ENCODE peak calls at places on chromosomes 11 and 22, in five cellular contexts. J is AG09319, G is cardiac muscle cell, W is fibroblast of mammary gland, R is epithelial cell of esophagus. X is an unnamed sample.

GRCh38 chr11:74257934-74258553 is 53.4 kb downstream of the P4HA3 start:
- DNase-seq in J (no peak), G (peak; percentile 13), W (peak; percentile 74), R (peak; percentile 55), X (no peak)

GRCh38 chr11:114348200-114349191 is 51.8 kb downstream of the C11orf71 start:
- DNase-seq in J (peak; percentile 42), G (peak; percentile 76), W (peak; percentile 77), R (peak; percentile 82), X (peak; percentile 59)

GRCh38 chr11:95434489-95435057 is 203.6 kb upstream of the SESN3 start:
- DNase-seq in J (no peak), G (no peak), W (no peak), R (no peak), X (no peak)

GRCh38 chr11:32309541-32310217 is 125.7 kb downstream of the WT1 start:
- DNase-seq in J (no peak), G (no peak), W (peak; percentile 26), R (peak; percentile 9), X (no peak)

GRCh38 chr11:44955019-44955738 is 4.5 kb upstream of the TP53I11 start:
- DNase-seq in J (peak; percentile 62), G (no peak), W (peak; percentile 85), R (peak; percentile 50), X (peak; percentile 73)

GRCh38 chr22:41815716-41816115 is 15.2 kb downstream of the CCDC134 start:
- DNase-seq in J (no peak), G (no peak), W (no peak), R (no peak), X (no peak)

GRCh38 chr11:32839308-32839707 is 9.6 kb downstream of the PRRG4 start:
- DNase-seq in J (no peak), G (no peak), W (no peak), R (peak; percentile 48), X (no peak)

GRCh38 chr11:46330154-46330886 is 16.9 kb upstream of the DGKZ start:
- DNase-seq in J (no peak), G (no peak), W (no peak), R (no peak), X (no peak)

GRCh38 chr11:613369-613968 is 2.3 kb downstream of the IRF7 start:
- DNase-seq in J (no peak), G (peak; percentile 80), W (peak; percentile 34), R (peak; percentile 86), X (peak; percentile 66)

GRCh38 chr11:57513911-57514537 is 1.5 kb downstream of the SLC43A1 start:
- DNase-seq in J (no peak), G (peak; percentile 56), W (peak; percentile 35), R (peak; percentile 39), X (peak; percentile 43)

GRCh38 chr22:28402066-28402465 is 277.6 kb downstream of the TTC28 start:
- DNase-seq in J (no peak), G (no peak), W (no peak), R (no peak), X (no peak)

GRCh38 chr11:121117753-121118152 is 16.7 kb downstream of the TECTA start:
- DNase-seq in J (no peak), G (no peak), W (no peak), R (no peak), X (no peak)

GRCh38 chr11:19244084-19244483 is 3.3 kb upstream of the E2F8 start:
- DNase-seq in J (no peak), G (no peak), W (peak; percentile 53), R (peak; percentile 95), X (peak; percentile 63)

GRCh38 chr11:14369598-14369997 is 10.6 kb upstream of the RRAS2 start:
- DNase-seq in J (no peak), G (no peak), W (no peak), R (no peak), X (no peak)

GRCh38 chr22:35582218-35582860 is 34.8 kb downstream of the MB start:
- DNase-seq in J (no peak), G (no peak), W (no peak), R (no peak), X (no peak)

GRCh38 chr11:41414771-41415440 is 44.5 kb downstream of the LRRC4C start:
- DNase-seq in J (no peak), G (no peak), W (no peak), R (no peak), X (no peak)

GRCh38 chr22:47593911-47594311 is 831.5 kb downstream of the TBC1D22A start:
- DNase-seq in J (no peak), G (no peak), W (no peak), R (no peak), X (no peak)

GRCh38 chr22:46542011-46542985 is 4.9 kb upstream of the CELSR1 start:
- DNase-seq in J (no peak), G (peak; percentile 82), W (peak; percentile 52), R (peak; percentile 78), X (peak; percentile 91)

GRCh38 chr22:22103078-22103593 is 120.5 kb upstream of the TOP3B start:
- DNase-seq in J (no peak), G (no peak), W (peak; percentile 15), R (no peak), X (no peak)

GRCh38 chr11:18394928-18395734 is 768 bp downstream of the LDHA start:
- DNase-seq in J (no peak), G (peak; percentile 38), W (no peak), R (no peak), X (no peak)

GRCh38 chr11:1924121-1924520 is 4.6 kb downstream of the TNNT3 start:
- DNase-seq in J (no peak), G (no peak), W (no peak), R (peak; percentile 71), X (no peak)

GRCh38 chr22:29305836-29306174 is 645 bp upstream of the GAS2L1 start:
- DNase-seq in J (no peak), G (no peak), W (no peak), R (no peak), X (no peak)

GRCh38 chr22:33539202-33539901 is 380.9 kb downstream of the LARGE1 start:
- DNase-seq in J (no peak), G (no peak), W (no peak), R (no peak), X (no peak)
- TF ChIP-seq CTCF in J (no peak), G (no peak), W (no peak), R (no peak), X (no peak)

DNA sequence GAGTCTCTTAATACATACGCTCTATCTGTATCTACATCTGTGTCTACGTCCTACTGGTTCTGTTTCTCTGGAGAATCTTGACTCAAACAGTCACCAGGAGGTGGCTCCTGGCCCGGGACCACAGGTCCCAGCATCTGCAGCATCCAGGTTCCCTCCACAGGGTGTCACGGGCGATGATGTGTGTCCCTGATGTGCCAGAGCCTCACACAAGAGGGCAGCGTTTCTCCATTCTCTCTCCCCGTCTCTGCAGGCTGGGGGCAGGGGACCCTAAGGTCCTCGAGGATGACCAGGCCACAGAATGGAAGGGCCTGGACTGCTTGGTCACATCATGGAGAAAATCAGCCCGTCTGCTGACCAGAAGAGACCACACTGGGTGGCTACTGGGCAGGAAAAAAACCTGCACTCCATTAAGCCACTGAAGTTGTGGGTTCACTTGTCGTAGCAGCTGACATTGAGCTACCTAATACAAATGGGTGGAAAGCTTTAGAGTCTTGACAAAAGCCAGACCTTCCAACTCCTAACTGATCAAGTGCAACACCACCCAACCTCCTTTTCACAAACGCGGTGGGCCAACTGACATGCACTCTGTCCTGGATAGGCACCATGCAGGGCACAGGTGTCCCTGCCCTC is 392.5 kb downstream of the CTTN start:
- DNase-seq in J (no peak), G (no peak), W (no peak), R (no peak), X (no peak)
- TF ChIP-seq CTCF in J (no peak), G (peak; percentile 15), W (no peak), R (no peak), X (no peak)

GRCh38 chr11:68213555-68214172 is 568 bp upstream of the KMT5B start:
- DNase-seq in J (peak; percentile 97), G (peak; percentile 95), W (peak; percentile 91), R (peak; percentile 96), X (peak; percentile 89)
- TF ChIP-seq CTCF in J (no peak), G (no peak), W (no peak), R (no peak), X (no peak)

GRCh38 chr11:30960387-30960992 is 374.3 kb upstream of the MPPED2 start:
- DNase-seq in J (peak; percentile 3), G (peak; percentile 61), W (peak; percentile 56), R (peak; percentile 60), X (peak; percentile 10)
- TF ChIP-seq CTCF in J (peak; percentile 31), G (peak; percentile 47), W (peak; percentile 52), R (peak; percentile 62), X (peak; percentile 56)

GRCh38 chr11:132301465-132301864 is 931.0 kb downstream of the NTM start:
- DNase-seq in J (no peak), G (no peak), W (no peak), R (no peak), X (no peak)

GRCh38 chr11:132301900-132302299 is 931.5 kb downstream of the NTM start:
- DNase-seq in J (no peak), G (no peak), W (no peak), R (no peak), X (no peak)

GRCh38 chr11:132296946-132297610 is 926.7 kb downstream of the NTM start:
- DNase-seq in J (no peak), G (no peak), W (no peak), R (no peak), X (no peak)

DNA sequence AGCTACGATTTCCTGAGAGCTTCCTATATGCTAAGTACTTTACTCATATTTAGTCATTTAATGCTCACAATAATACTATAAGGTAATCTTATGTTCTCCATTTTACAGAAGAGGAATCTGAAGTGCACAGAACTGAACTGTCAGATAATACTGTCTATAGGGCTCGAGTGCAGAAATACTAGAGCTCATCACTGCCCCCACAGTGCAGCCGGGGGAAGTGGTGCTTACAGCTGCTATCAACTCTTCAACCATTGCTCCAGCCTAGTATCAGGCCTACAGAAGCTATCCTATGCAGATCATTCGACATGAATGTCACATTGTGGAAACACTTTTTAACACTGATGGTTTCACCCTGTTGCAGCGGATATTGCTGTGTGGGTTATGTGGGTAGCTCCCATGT is 929.9 kb downstream of the NTM start:
- DNase-seq in J (no peak), G (peak; percentile 40), W (no peak), R (peak; percentile 26), X (no peak)
- TF ChIP-seq CTCF in J (peak; percentile 25), G (peak; percentile 45), W (no peak), R (peak; percentile 25), X (no peak)

GRCh38 chr22:50246242-50247175 is 1.7 kb upstream of the TUBGCP6 start:
- DNase-seq in J (no peak), G (no peak), W (no peak), R (peak; percentile 26), X (peak; percentile 35)
- TF ChIP-seq CTCF in J (no peak), G (no peak), W (no peak), R (peak; percentile 32), X (no peak)

DNA sequence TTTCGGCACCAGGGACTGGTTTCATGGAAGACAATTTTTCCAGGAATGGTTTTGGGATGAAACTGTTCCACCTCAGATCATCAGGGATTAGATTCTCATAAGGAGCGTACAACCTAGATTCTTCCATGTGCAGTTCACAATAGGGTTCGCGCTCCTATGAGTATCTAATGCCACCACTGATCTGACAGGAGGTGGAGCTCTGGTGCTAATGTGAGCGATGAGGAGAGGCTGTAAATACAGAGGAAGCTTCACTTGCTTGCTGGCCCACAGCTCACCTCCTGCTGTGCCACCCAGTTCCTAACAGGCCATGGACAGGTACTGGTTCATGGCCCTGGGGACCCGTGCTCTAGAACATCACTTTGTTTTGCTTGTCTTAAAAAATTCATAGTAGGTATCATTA is 41.8 kb upstream of the AMPD3 start:
- DNase-seq in J (no peak), G (peak; percentile 14), W (no peak), R (peak; percentile 50), X (peak; percentile 32)
- TF ChIP-seq CTCF in J (peak; percentile 5), G (peak; percentile 12), W (peak; percentile 16), R (no peak), X (no peak)

GRCh38 chr11:10750838-10751580 is at the start of gene CTR9:
- DNase-seq in J (peak; percentile 65), G (peak; percentile 95), W (peak; percentile 92), R (peak; percentile 97), X (peak; percentile 95)
- TF ChIP-seq CTCF in J (peak; percentile 29), G (peak; percentile 29), W (peak; percentile 8), R (peak; percentile 39), X (no peak)